ENCODE peak calls at places on chromosome 18, in seven cellular contexts. One of them, this sample, is unnamed.

GRCh38 chr18:44759925-44760342 is 79.2 kb downstream of the SETBP1 start:
- DNase-seq in A549: no peak
- DNase-seq in HFFc6: no peak
- DNase-seq in PC-9: no peak
- DNase-seq in fibroblast of lung: no peak
- DNase-seq in neural crest cell: no peak
- DNase-seq in cardiac fibroblast: no peak
- DNase-seq in this sample: no peak

GRCh38 chr18:54956506-54956905 is 2.8 kb downstream of the CCDC68 start:
- DNase-seq in HFFc6: no peak
- DNase-seq in PC-9: no peak
- DNase-seq in neural crest cell: no peak
- DNase-seq in A549: no peak
- DNase-seq in cardiac fibroblast: no peak
- DNase-seq in fibroblast of lung: no peak
- DNase-seq in this sample: no peak

GRCh38 chr18:21663615-21664014 is 41.0 kb downstream of the ABHD3 start:
- DNase-seq in neural crest cell: no peak
- DNase-seq in HFFc6: no peak
- DNase-seq in fibroblast of lung: no peak
- DNase-seq in cardiac fibroblast: no peak
- DNase-seq in A549: peak; percentile 78
- DNase-seq in PC-9: no peak
- DNase-seq in this sample: no peak

GRCh38 chr18:36688020-36688965 is 140.5 kb downstream of the TPGS2 start:
- DNase-seq in fibroblast of lung: peak; percentile 56
- DNase-seq in PC-9: peak; percentile 58
- DNase-seq in neural crest cell: peak; percentile 70
- DNase-seq in cardiac fibroblast: peak; percentile 79
- DNase-seq in HFFc6: peak; percentile 62
- DNase-seq in A549: peak; percentile 48
- DNase-seq in this sample: peak; percentile 78

GRCh38 chr18:67672719-67673118 is 156.2 kb upstream of the DSEL start:
- DNase-seq in fibroblast of lung: no peak
- DNase-seq in cardiac fibroblast: no peak
- DNase-seq in PC-9: no peak
- DNase-seq in neural crest cell: no peak
- DNase-seq in A549: no peak
- DNase-seq in HFFc6: no peak
- DNase-seq in this sample: no peak

GRCh38 chr18:2513616-2514015 is 57.7 kb downstream of the METTL4 start:
- DNase-seq in PC-9: no peak
- DNase-seq in HFFc6: no peak
- DNase-seq in cardiac fibroblast: no peak
- DNase-seq in fibroblast of lung: peak; percentile 27
- DNase-seq in neural crest cell: no peak
- DNase-seq in A549: peak; percentile 38
- DNase-seq in this sample: no peak

GRCh38 chr18:6719914-6720692 is 9.4 kb upstream of the ARHGAP28 start:
- DNase-seq in cardiac fibroblast: no peak
- DNase-seq in PC-9: no peak
- DNase-seq in fibroblast of lung: no peak
- DNase-seq in neural crest cell: no peak
- DNase-seq in HFFc6: no peak
- DNase-seq in A549: no peak
- DNase-seq in this sample: no peak

GRCh38 chr18:61669320-61669719 is 223.5 kb downstream of the RNF152 start:
- DNase-seq in HFFc6: peak; percentile 81
- DNase-seq in cardiac fibroblast: peak; percentile 56
- DNase-seq in fibroblast of lung: peak; percentile 83
- DNase-seq in A549: no peak
- DNase-seq in PC-9: no peak
- DNase-seq in neural crest cell: no peak
- DNase-seq in this sample: no peak

DNA sequence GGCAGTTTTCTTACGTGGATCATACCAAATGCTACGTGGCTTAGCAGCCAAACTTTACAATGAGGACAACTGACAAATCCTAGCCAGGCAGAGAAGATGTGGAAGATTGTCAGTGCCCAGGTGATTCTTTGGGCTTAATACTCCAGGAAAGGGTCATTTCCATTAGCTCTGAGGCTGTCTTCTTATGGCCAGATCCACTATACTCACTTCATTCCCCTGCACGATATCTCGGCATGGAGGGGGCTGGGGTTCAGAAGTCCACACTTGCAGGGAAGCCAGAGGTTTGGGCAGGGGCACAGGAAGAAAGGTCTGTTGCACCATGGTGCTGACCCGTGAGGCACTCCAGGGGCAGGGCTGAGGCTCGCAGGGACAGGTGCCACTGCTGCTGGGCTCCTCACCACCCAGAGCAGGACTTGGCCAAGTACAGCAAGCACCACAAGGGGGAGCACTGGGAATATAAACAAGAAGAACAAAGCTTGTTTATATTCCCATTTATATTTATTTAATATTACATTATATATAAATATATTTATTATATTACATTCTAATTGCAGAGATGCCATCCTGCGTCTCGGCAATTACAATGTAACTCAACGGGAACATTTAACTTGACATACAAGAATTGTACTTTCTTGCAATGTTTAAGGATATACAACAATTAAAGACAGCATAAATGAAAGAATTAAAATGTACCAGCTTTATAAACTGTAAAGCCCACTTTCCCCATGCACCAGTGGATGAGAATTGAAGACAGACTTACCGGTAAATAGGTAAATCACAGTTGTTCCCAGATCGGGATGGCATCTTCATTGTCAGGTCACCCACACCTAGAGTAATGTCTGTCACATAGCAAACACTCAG is 27.2 kb downstream of the CLUL1 start:
- DNase-seq in PC-9: peak; percentile 48
- DNase-seq in fibroblast of lung: peak; percentile 58
- DNase-seq in neural crest cell: peak; percentile 74
- DNase-seq in HFFc6: peak; percentile 63
- DNase-seq in cardiac fibroblast: peak; percentile 88
- DNase-seq in A549: peak; percentile 73
- DNase-seq in this sample: peak; percentile 73
- TF ChIP-seq CTCF in PC-9: peak; percentile 72
- TF ChIP-seq CTCF in fibroblast of lung: peak; percentile 73
- TF ChIP-seq CTCF in neural crest cell: peak; percentile 80
- TF ChIP-seq CTCF in HFFc6: peak; percentile 93
- TF ChIP-seq CTCF in cardiac fibroblast: peak; percentile 69
- TF ChIP-seq CTCF in A549: peak; percentile 62
- TF ChIP-seq CTCF in this sample: peak; percentile 75

GRCh38 chr18:48658721-48659120 is 119.9 kb downstream of the CTIF start:
- DNase-seq in cardiac fibroblast: no peak
- DNase-seq in PC-9: no peak
- DNase-seq in neural crest cell: no peak
- DNase-seq in A549: no peak
- DNase-seq in HFFc6: no peak
- DNase-seq in fibroblast of lung: no peak
- DNase-seq in this sample: no peak

GRCh38 chr18:48655460-48655859 is 116.6 kb downstream of the CTIF start:
- DNase-seq in PC-9: no peak
- DNase-seq in cardiac fibroblast: no peak
- DNase-seq in neural crest cell: no peak
- DNase-seq in HFFc6: no peak
- DNase-seq in fibroblast of lung: no peak
- DNase-seq in A549: no peak
- DNase-seq in this sample: no peak

GRCh38 chr18:48657446-48658120 is 118.8 kb downstream of the CTIF start:
- DNase-seq in HFFc6: no peak
- DNase-seq in PC-9: no peak
- DNase-seq in fibroblast of lung: no peak
- DNase-seq in A549: no peak
- DNase-seq in cardiac fibroblast: peak; percentile 57
- DNase-seq in neural crest cell: no peak
- DNase-seq in this sample: no peak

GRCh38 chr18:48656176-48656575 is 117.3 kb downstream of the CTIF start:
- DNase-seq in PC-9: no peak
- DNase-seq in A549: no peak
- DNase-seq in neural crest cell: no peak
- DNase-seq in HFFc6: no peak
- DNase-seq in fibroblast of lung: no peak
- DNase-seq in cardiac fibroblast: no peak
- DNase-seq in this sample: no peak

DNA sequence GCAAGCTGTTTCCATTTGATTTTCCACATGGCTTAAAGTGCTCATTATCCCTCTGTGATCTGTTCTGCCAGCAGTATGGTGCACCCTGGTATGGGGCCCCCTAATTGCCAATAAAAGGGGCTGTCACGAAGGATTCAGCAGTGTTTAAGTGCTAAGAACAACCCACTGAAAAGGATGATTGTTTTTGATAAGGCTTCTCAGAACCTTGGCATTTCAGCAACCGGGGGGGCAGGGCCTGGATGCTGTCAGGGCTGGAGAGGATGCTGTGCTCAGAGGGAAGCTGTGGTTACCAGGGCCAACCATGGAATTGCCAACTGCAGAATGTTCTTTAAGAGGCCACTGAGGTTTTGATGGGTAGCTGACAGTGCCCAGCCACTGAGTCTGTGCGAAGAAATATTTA is 117.8 kb downstream of the CTIF start:
- DNase-seq in cardiac fibroblast: no peak
- DNase-seq in A549: no peak
- DNase-seq in PC-9: no peak
- DNase-seq in neural crest cell: no peak
- DNase-seq in HFFc6: peak; percentile 49
- DNase-seq in fibroblast of lung: peak; percentile 46
- DNase-seq in this sample: no peak
- TF ChIP-seq CTCF in cardiac fibroblast: no peak
- TF ChIP-seq CTCF in A549: no peak
- TF ChIP-seq CTCF in PC-9: no peak
- TF ChIP-seq CTCF in neural crest cell: no peak
- TF ChIP-seq CTCF in HFFc6: no peak
- TF ChIP-seq CTCF in fibroblast of lung: no peak
- TF ChIP-seq CTCF in this sample: no peak

DNA sequence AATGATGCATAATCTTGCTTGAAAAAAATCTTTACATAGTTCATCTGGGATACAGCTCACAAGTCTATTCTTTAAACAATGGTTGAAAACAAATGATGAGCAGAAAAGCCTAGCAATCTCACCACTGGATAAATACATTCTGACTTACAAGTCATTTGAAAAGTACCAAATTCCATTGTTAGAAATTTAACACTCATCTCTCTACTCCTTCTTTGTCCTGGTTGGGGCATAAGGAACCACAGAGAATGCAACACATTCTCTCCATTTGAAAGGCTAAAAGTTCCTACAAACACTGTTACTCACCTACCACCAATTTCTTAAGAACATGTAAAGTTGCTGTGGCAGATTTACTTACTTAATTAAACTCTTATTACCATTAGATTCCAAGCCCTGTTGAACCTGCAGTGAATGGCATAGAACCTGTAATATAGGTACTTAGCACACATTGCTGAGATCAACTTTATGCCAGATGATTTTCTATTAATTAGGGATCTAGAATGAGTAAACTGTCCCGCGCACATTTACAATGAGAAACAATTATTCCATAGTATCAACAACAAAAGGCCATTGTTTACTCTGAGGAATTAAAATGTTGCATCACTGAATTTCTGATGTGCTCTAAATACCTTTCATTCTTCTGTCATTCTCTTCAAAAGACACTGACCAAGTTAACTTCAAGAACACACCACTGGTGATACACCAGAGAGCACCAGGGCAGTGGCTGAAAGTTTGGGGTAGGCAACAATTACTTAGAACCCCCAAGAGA is 69.6 kb downstream of the CABYR start:
- DNase-seq in neural crest cell: no peak
- DNase-seq in fibroblast of lung: peak; percentile 75
- DNase-seq in HFFc6: no peak
- DNase-seq in PC-9: peak; percentile 50
- DNase-seq in cardiac fibroblast: peak; percentile 36
- DNase-seq in A549: no peak
- DNase-seq in this sample: no peak
- TF ChIP-seq CTCF in neural crest cell: no peak
- TF ChIP-seq CTCF in fibroblast of lung: no peak
- TF ChIP-seq CTCF in HFFc6: no peak
- TF ChIP-seq CTCF in PC-9: no peak
- TF ChIP-seq CTCF in cardiac fibroblast: no peak
- TF ChIP-seq CTCF in A549: no peak
- TF ChIP-seq CTCF in this sample: no peak

GRCh38 chr18:12686100-12686499 is 16.4 kb downstream of the CEP76 start:
- DNase-seq in PC-9: no peak
- DNase-seq in neural crest cell: no peak
- DNase-seq in A549: peak; percentile 55
- DNase-seq in HFFc6: peak; percentile 22
- DNase-seq in fibroblast of lung: peak; percentile 29
- DNase-seq in cardiac fibroblast: peak; percentile 40
- DNase-seq in this sample: no peak
- TF ChIP-seq CTCF in PC-9: peak; percentile 48
- TF ChIP-seq CTCF in neural crest cell: peak; percentile 26
- TF ChIP-seq CTCF in A549: peak; percentile 38
- TF ChIP-seq CTCF in HFFc6: peak; percentile 28
- TF ChIP-seq CTCF in fibroblast of lung: peak; percentile 24
- TF ChIP-seq CTCF in cardiac fibroblast: no peak
- TF ChIP-seq CTCF in this sample: no peak

GRCh38 chr18:57437433-57437781 is 2.2 kb downstream of the ONECUT2 start:
- DNase-seq in HFFc6: no peak
- DNase-seq in neural crest cell: peak; percentile 18
- DNase-seq in A549: peak; percentile 24
- DNase-seq in PC-9: no peak
- DNase-seq in fibroblast of lung: no peak
- DNase-seq in cardiac fibroblast: no peak
- DNase-seq in this sample: peak; percentile 36

GRCh38 chr18:57436965-57437333 is 1.8 kb downstream of the ONECUT2 start:
- DNase-seq in HFFc6: no peak
- DNase-seq in neural crest cell: no peak
- DNase-seq in fibroblast of lung: no peak
- DNase-seq in cardiac fibroblast: no peak
- DNase-seq in A549: no peak
- DNase-seq in PC-9: no peak
- DNase-seq in this sample: no peak

GRCh38 chr18:57438669-57439616 is 3.8 kb downstream of the ONECUT2 start:
- DNase-seq in neural crest cell: no peak
- DNase-seq in A549: peak; percentile 43
- DNase-seq in fibroblast of lung: no peak
- DNase-seq in cardiac fibroblast: no peak
- DNase-seq in PC-9: no peak
- DNase-seq in HFFc6: no peak
- DNase-seq in this sample: no peak

GRCh38 chr18:57439617-57439975 is 4.4 kb downstream of the ONECUT2 start:
- DNase-seq in PC-9: no peak
- DNase-seq in neural crest cell: peak; percentile 13
- DNase-seq in fibroblast of lung: no peak
- DNase-seq in A549: no peak
- DNase-seq in cardiac fibroblast: no peak
- DNase-seq in HFFc6: no peak
- DNase-seq in this sample: peak; percentile 42

GRCh38 chr18:57437782-57438668 is 2.9 kb downstream of the ONECUT2 start:
- DNase-seq in neural crest cell: peak; percentile 75
- DNase-seq in PC-9: peak; percentile 72
- DNase-seq in A549: peak; percentile 82
- DNase-seq in cardiac fibroblast: peak; percentile 60
- DNase-seq in HFFc6: peak; percentile 22
- DNase-seq in fibroblast of lung: peak; percentile 57
- DNase-seq in this sample: peak; percentile 81
- TF ChIP-seq CTCF in neural crest cell: peak; percentile 74
- TF ChIP-seq CTCF in PC-9: peak; percentile 81
- TF ChIP-seq CTCF in A549: peak; percentile 50
- TF ChIP-seq CTCF in cardiac fibroblast: peak; percentile 70
- TF ChIP-seq CTCF in HFFc6: peak; percentile 74
- TF ChIP-seq CTCF in fibroblast of lung: peak; percentile 41
- TF ChIP-seq CTCF in this sample: peak; percentile 81